ENCODE peak calls at places on chromosomes 16 and 17, in seven cellular contexts. A is HCT116, N is H1, M is GM12878, P is SK-N-SH, R is K562, Q is HepG2. U is an unnamed sample.

GRCh38 chr16:20868890-20869289 is 31.3 kb downstream of the DCUN1D3 start:
- DNase-seq in A (no peak), M (no peak), R (no peak), P (peak; percentile 65), N (no peak), Q (peak; percentile 60), U (no peak)

GRCh38 chr16:80191928-80192327 is 348.9 kb upstream of the DYNLRB2 start:
- DNase-seq in Q (no peak), N (no peak), M (no peak), P (no peak), A (no peak), R (no peak), U (no peak)

GRCh38 chr17:54426287-54426886 is 474.3 kb upstream of the TOM1L1 start:
- DNase-seq in P (peak; percentile 27), R (peak; percentile 3), A (no peak), Q (peak; percentile 7), N (no peak), M (no peak), U (peak; percentile 65)

GRCh38 chr17:1907216-1907631 is 77.4 kb downstream of the RPA1 start:
- DNase-seq in A (no peak), N (no peak), M (no peak), R (no peak), P (no peak), Q (no peak), U (no peak)

GRCh38 chr16:83701494-83701893 is 106.3 kb upstream of the HSBP1 start:
- DNase-seq in R (peak; percentile 63), A (no peak), M (no peak), Q (peak; percentile 33), P (no peak), N (peak; percentile 92), U (peak; percentile 76)

GRCh38 chr17:78236362-78237127 is 5.1 kb downstream of the TMEM235 start:
- DNase-seq in Q (no peak), A (no peak), R (no peak), M (no peak), N (no peak), P (no peak), U (no peak)

GRCh38 chr17:78925662-78926555 is 722 bp upstream of the TIMP2 start:
- DNase-seq in P (peak; percentile 81), N (peak; percentile 68), R (no peak), M (no peak), A (no peak), Q (peak; percentile 52), U (no peak)

GRCh38 chr17:74957935-74958549 is 14.5 kb downstream of the HID1 start:
- DNase-seq in N (peak; percentile 100), M (no peak), A (no peak), R (peak; percentile 84), P (peak; percentile 96), Q (peak; percentile 41), U (peak; percentile 88)

GRCh38 chr16:17589898-17590297 is 119.1 kb upstream of the XYLT1 start:
- DNase-seq in M (no peak), P (no peak), R (no peak), N (no peak), Q (no peak), A (no peak), U (no peak)

GRCh38 chr16:79770244-79771064 is 169.9 kb upstream of the MAF start:
- DNase-seq in P (peak; percentile 93), R (peak; percentile 97), M (peak; percentile 12), N (peak; percentile 79), Q (peak; percentile 63), A (no peak), U (peak; percentile 86)

GRCh38 chr16:11799509-11800384 is 2.7 kb upstream of the ZC3H7A start:
- DNase-seq in P (no peak), Q (no peak), M (no peak), R (no peak), N (no peak), A (no peak), U (no peak)

GRCh38 chr17:40605301-40605700 is 40.0 kb upstream of the CCR7 start:
- DNase-seq in Q (no peak), R (no peak), A (no peak), P (no peak), N (no peak), M (no peak), U (no peak)

GRCh38 chr16:15988268-15989013 is 39.0 kb downstream of the ABCC1 start:
- DNase-seq in Q (no peak), P (no peak), A (no peak), M (no peak), N (no peak), R (peak; percentile 87), U (no peak)

GRCh38 chr17:82145550-82146165 is 47.6 kb upstream of the FASN start:
- DNase-seq in N (no peak), P (no peak), A (no peak), M (no peak), Q (no peak), R (no peak), U (no peak)

GRCh38 chr16:82248677-82249076 is 78.7 kb upstream of the MPHOSPH6 start:
- DNase-seq in M (no peak), R (no peak), P (no peak), Q (no peak), A (no peak), N (no peak), U (no peak)

GRCh38 chr17:76673729-76674128 is 30.2 kb upstream of the ST6GALNAC1 start:
- DNase-seq in Q (no peak), M (no peak), N (no peak), A (no peak), R (no peak), P (peak; percentile 73), U (no peak)

GRCh38 chr16:75494696-75495601 is at the start of gene CHST6:
- DNase-seq in P (peak; percentile 67), Q (peak; percentile 52), A (no peak), N (peak; percentile 91), M (no peak), R (peak; percentile 56), U (no peak)

GRCh38 chr16:75494184-75494583 is 1.1 kb downstream of the CHST6 start:
- DNase-seq in N (no peak), Q (no peak), R (no peak), P (no peak), M (no peak), A (no peak), U (no peak)

GRCh38 chr16:75496546-75496945 is 1.3 kb upstream of the CHST6 start:
- DNase-seq in Q (no peak), P (no peak), M (no peak), R (no peak), A (no peak), N (no peak), U (no peak)

GRCh38 chr16:75501359-75501758 is 6.1 kb upstream of the CHST6 start:
- DNase-seq in P (no peak), N (no peak), R (no peak), Q (no peak), A (no peak), M (no peak), U (no peak)

GRCh38 chr16:75497558-75497957 is 2.3 kb upstream of the CHST6 start:
- DNase-seq in M (no peak), P (no peak), Q (no peak), R (no peak), N (no peak), A (no peak), U (no peak)
- TF ChIP-seq JUND in M (no peak), P (no peak), Q (no peak), R (no peak), N (no peak), A (no peak), U (no peak)

GRCh38 chr17:57107498-57108101 is 22.6 kb downstream of the AKAP1 start:
- DNase-seq in A (peak; percentile 94), Q (peak; percentile 72), P (no peak), M (no peak), N (no peak), R (peak; percentile 75), U (no peak)

GRCh38 chr17:57108656-57109392 is 23.8 kb downstream of the AKAP1 start:
- DNase-seq in Q (no peak), N (no peak), M (no peak), R (no peak), P (no peak), A (no peak), U (no peak)

GRCh38 chr17:57106836-57107497 is 21.9 kb downstream of the AKAP1 start:
- DNase-seq in M (no peak), P (no peak), A (no peak), Q (no peak), N (no peak), R (peak; percentile 27), U (no peak)

GRCh38 chr17:57104461-57105175 is 19.6 kb downstream of the AKAP1 start:
- DNase-seq in R (no peak), A (no peak), M (no peak), N (no peak), P (no peak), Q (no peak), U (no peak)

DNA sequence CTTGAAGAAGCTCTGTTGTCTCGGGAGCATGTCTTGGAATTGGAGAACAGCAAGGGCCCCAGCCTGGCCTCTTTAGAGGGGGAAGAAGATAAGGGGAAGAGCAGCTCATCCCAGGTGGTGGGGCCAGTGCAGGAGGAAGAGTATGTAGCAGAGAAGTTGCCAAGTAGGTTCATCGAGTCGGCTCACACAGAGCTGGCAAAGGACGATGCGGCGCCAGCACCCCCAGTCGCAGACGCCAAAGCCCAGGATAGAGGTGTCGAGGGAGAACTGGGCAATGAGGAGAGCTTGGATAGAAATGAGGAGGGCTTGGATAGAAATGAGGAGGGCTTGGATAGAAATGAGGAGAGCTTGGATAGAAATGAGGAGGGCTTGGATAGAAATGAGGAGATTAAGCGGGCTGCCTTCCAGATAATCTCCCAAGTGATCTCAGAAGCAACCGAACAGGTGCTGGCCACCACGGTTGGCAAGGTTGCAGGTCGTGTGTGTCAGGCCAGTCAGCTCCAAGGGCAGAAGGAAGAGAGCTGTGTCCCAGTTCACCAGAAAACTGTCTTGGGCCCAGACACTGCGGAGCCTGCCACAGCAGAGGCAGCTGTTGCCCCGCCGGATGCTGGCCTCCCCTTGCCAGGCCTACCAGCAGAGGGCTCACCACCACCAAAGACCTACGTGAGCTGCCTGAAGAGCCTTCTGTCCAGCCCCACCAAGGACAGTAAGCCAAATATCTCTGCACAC is 21.2 kb downstream of the AKAP1 start:
- DNase-seq in N (peak; percentile 70), M (no peak), A (peak; percentile 64), Q (peak; percentile 62), R (no peak), P (peak; percentile 52), U (peak; percentile 34)
- TF ChIP-seq JUND in N (no peak), M (no peak), A (no peak), Q (no peak), R (no peak), P (no peak), U (no peak)

GRCh38 chr17:48294989-48295892 is 134.8 kb downstream of the SKAP1 start:
- DNase-seq in Q (no peak), M (peak; percentile 47), P (no peak), R (peak; percentile 23), N (no peak), A (no peak), U (no peak)
- TF ChIP-seq JUND in Q (no peak), M (no peak), P (no peak), R (peak; percentile 85), N (no peak), A (peak; percentile 25), U (no peak)

GRCh38 chr16:22898874-22899348 is 84.9 kb downstream of the HS3ST2 start:
- DNase-seq in N (peak; percentile 93), M (peak; percentile 1), Q (peak; percentile 70), P (peak; percentile 73), A (peak; percentile 19), R (peak; percentile 16), U (peak; percentile 71)
- TF ChIP-seq JUND in N (peak; percentile 52), M (no peak), Q (no peak), P (no peak), A (no peak), R (no peak), U (no peak)

GRCh38 chr16:30030841-30031413 is at the start of gene TLCD3B:
- DNase-seq in A (no peak), M (no peak), N (peak; percentile 76), Q (no peak), R (no peak), P (peak; percentile 80), U (no peak)
- TF ChIP-seq JUND in A (no peak), M (no peak), N (no peak), Q (no peak), R (no peak), P (no peak), U (no peak)